ENCODE peak calls at places on chromosomes 7 and 10, in seven cellular contexts. K, I, V, X, J, Q and Y are unnamed samples.

GRCh38 chr10:132446661-132447445 is 49.9 kb downstream of the PWWP2B start:
- DNase-seq in K (peak), I (peak), V (no peak), X (peak), J (peak), Q (peak), Y (no peak)

GRCh38 chr10:51860257-51860656 is 160.9 kb upstream of the CSTF2T start:
- DNase-seq in K (no peak), I (no peak), V (no peak), X (no peak), J (no peak), Q (no peak), Y (no peak)

GRCh38 chr10:78025685-78026364 is 3.5 kb downstream of the POLR3A start:
- DNase-seq in K (no peak), I (no peak), V (peak), X (no peak), J (no peak), Q (no peak), Y (no peak)

GRCh38 chr10:118394557-118395194 is 52.6 kb upstream of the FAM204A start:
- DNase-seq in K (no peak), I (no peak), V (no peak), X (no peak), J (no peak), Q (no peak), Y (no peak)

GRCh38 chr10:119346063-119346835 is 138.9 kb downstream of the GRK5 start:
- DNase-seq in K (no peak), I (peak), V (no peak), X (no peak), J (no peak), Q (no peak), Y (no peak)

GRCh38 chr7:153151766-153152165 is 392.2 kb downstream of the ACTR3B start:
- DNase-seq in K (peak), I (no peak), V (no peak), X (no peak), J (no peak), Q (no peak), Y (no peak)

GRCh38 chr7:140607441-140607989 is 33.1 kb downstream of the DENND2A start:
- DNase-seq in K (no peak), I (peak), V (no peak), X (no peak), J (no peak), Q (no peak), Y (no peak)

GRCh38 chr7:156592124-156592884 is 48.3 kb upstream of the RNF32 start:
- DNase-seq in K (no peak), I (no peak), V (no peak), X (no peak), J (no peak), Q (no peak), Y (no peak)

GRCh38 chr7:100865372-100865911 is 1.7 kb upstream of the TRIP6 start:
- DNase-seq in K (peak), I (peak), V (no peak), X (no peak), J (no peak), Q (no peak), Y (no peak)

GRCh38 chr7:112220877-112221434 is 14.5 kb downstream of the ZNF277 start:
- DNase-seq in K (no peak), I (no peak), V (no peak), X (no peak), J (no peak), Q (no peak), Y (no peak)
- TF ChIP-seq SIN3A in K (no peak), I (no peak), V (no peak), X (no peak), J (no peak), Q (no peak), Y (no peak)

DNA sequence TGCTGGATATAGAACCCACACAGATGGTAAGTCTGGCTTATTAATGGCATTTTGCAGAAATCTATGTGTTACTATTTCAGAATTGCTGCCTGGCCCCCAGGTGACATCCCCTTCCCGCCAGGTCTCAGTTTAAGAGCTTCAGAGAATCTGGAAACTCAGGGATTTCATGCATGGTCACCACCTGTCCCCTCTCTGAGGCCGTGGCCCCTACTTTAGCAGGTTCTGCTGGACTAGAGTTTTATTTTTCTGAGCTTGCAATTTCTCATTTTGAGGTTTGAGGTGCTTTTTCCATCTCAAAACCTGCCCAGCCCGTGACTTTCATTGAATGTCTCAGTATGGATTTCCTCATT is 24.7 kb upstream of the GJD4 start:
- DNase-seq in K (no peak), I (no peak), V (no peak), X (no peak), J (no peak), Q (no peak), Y (no peak)
- TF ChIP-seq SIN3A in K (no peak), I (no peak), V (no peak), X (no peak), J (no peak), Q (no peak), Y (no peak)

GRCh38 chr7:142796501-142797341 is 26.0 kb downstream of the PRSS2 start:
- DNase-seq in K (no peak), I (peak), V (no peak), X (no peak), J (no peak), Q (no peak), Y (peak)
- TF ChIP-seq SIN3A in K (no peak), I (no peak), V (no peak), X (no peak), J (no peak), Q (no peak), Y (no peak)

DNA sequence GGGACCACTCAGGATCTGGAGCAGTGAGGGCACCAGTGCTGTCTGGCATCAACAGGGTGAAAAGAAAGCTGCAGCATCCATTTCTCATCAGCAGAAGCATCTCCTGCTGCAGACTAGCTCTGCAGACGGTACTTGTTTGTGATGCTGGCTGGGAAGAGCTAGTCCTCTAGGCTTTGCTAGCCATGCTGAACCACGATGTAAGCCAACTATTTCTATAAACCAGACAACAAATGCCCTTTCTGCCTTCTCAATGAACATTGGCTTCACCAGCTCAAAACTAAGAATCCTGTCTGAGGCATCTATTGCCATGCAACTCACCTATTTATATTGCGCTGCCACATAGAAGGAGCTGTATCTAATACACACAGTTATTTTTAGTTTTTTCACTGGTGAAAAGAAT is 65.6 kb downstream of the CTTNBP2 start:
- DNase-seq in K (no peak), I (no peak), V (no peak), X (no peak), J (no peak), Q (no peak), Y (no peak)
- TF ChIP-seq SIN3A in K (no peak), I (no peak), V (no peak), X (no peak), J (no peak), Q (no peak), Y (no peak)

GRCh38 chr7:129664029-129665012 is 52.8 kb downstream of the NRF1 start:
- DNase-seq in K (peak), I (peak), V (peak), X (peak), J (peak), Q (peak), Y (no peak)
- TF ChIP-seq SIN3A in K (peak), I (no peak), V (no peak), X (no peak), J (no peak), Q (no peak), Y (no peak)